ENCODE peak calls at places on chromosomes 2 and 18, in seven cellular contexts. One of them, this sample, is unnamed.

GRCh38 chr2:25788457-25788856 is 89.8 kb downstream of the ASXL2 start:
- DNase-seq in Peyer's patch: no peak
- DNase-seq in BE2C: no peak
- DNase-seq in naive thymus-derived CD4-positive, alpha-beta T cell: no peak
- DNase-seq in activated CD4-positive, alpha-beta T cell treated with anti-CD3 and anti-CD28 coated beads, Interleukin-2, amount 10 ng/mL, durations not matched to agents 7 days and 5 days: no peak
- DNase-seq in H7: no peak
- DNase-seq in stimulated activated naive CD4-positive, alpha-beta T cell: no peak
- DNase-seq in this sample: no peak

GRCh38 chr2:25879133-25879730 is 945 bp upstream of the ASXL2 start:
- DNase-seq in stimulated activated naive CD4-positive, alpha-beta T cell: no peak
- DNase-seq in BE2C: no peak
- DNase-seq in Peyer's patch: no peak
- DNase-seq in naive thymus-derived CD4-positive, alpha-beta T cell: no peak
- DNase-seq in H7: no peak
- DNase-seq in activated CD4-positive, alpha-beta T cell treated with anti-CD3 and anti-CD28 coated beads, Interleukin-2, amount 10 ng/mL, durations not matched to agents 7 days and 5 days: no peak
- DNase-seq in this sample: no peak

GRCh38 chr2:224163573-224164307 is 124.7 kb upstream of the SERPINE2 start:
- DNase-seq in BE2C: no peak
- DNase-seq in H7: no peak
- DNase-seq in naive thymus-derived CD4-positive, alpha-beta T cell: no peak
- DNase-seq in activated CD4-positive, alpha-beta T cell treated with anti-CD3 and anti-CD28 coated beads, Interleukin-2, amount 10 ng/mL, durations not matched to agents 7 days and 5 days: no peak
- DNase-seq in stimulated activated naive CD4-positive, alpha-beta T cell: no peak
- DNase-seq in Peyer's patch: no peak
- DNase-seq in this sample: no peak

GRCh38 chr18:32019251-32019943 is 772 bp downstream of the RNF125 start:
- DNase-seq in Peyer's patch: peak
- DNase-seq in naive thymus-derived CD4-positive, alpha-beta T cell: peak
- DNase-seq in H7: peak
- DNase-seq in stimulated activated naive CD4-positive, alpha-beta T cell: peak
- DNase-seq in BE2C: no peak
- DNase-seq in activated CD4-positive, alpha-beta T cell treated with anti-CD3 and anti-CD28 coated beads, Interleukin-2, amount 10 ng/mL, durations not matched to agents 7 days and 5 days: peak
- DNase-seq in this sample: peak

GRCh38 chr2:44245068-44245861 is 30.0 kb upstream of the SLC3A1 start:
- DNase-seq in Peyer's patch: no peak
- DNase-seq in H7: no peak
- DNase-seq in naive thymus-derived CD4-positive, alpha-beta T cell: no peak
- DNase-seq in activated CD4-positive, alpha-beta T cell treated with anti-CD3 and anti-CD28 coated beads, Interleukin-2, amount 10 ng/mL, durations not matched to agents 7 days and 5 days: no peak
- DNase-seq in stimulated activated naive CD4-positive, alpha-beta T cell: no peak
- DNase-seq in BE2C: no peak
- DNase-seq in this sample: no peak

GRCh38 chr2:167862296-167862695 is 385.1 kb downstream of the STK39 start:
- DNase-seq in BE2C: no peak
- DNase-seq in Peyer's patch: no peak
- DNase-seq in stimulated activated naive CD4-positive, alpha-beta T cell: no peak
- DNase-seq in naive thymus-derived CD4-positive, alpha-beta T cell: no peak
- DNase-seq in activated CD4-positive, alpha-beta T cell treated with anti-CD3 and anti-CD28 coated beads, Interleukin-2, amount 10 ng/mL, durations not matched to agents 7 days and 5 days: no peak
- DNase-seq in H7: no peak
- DNase-seq in this sample: no peak

GRCh38 chr2:191189112-191189635 is 38.4 kb upstream of the STAT4 start:
- DNase-seq in naive thymus-derived CD4-positive, alpha-beta T cell: no peak
- DNase-seq in H7: no peak
- DNase-seq in BE2C: no peak
- DNase-seq in activated CD4-positive, alpha-beta T cell treated with anti-CD3 and anti-CD28 coated beads, Interleukin-2, amount 10 ng/mL, durations not matched to agents 7 days and 5 days: no peak
- DNase-seq in Peyer's patch: no peak
- DNase-seq in stimulated activated naive CD4-positive, alpha-beta T cell: no peak
- DNase-seq in this sample: no peak

GRCh38 chr2:112728384-112729175 is 7.8 kb downstream of the NT5DC4 start:
- DNase-seq in stimulated activated naive CD4-positive, alpha-beta T cell: no peak
- DNase-seq in H7: no peak
- DNase-seq in Peyer's patch: no peak
- DNase-seq in naive thymus-derived CD4-positive, alpha-beta T cell: no peak
- DNase-seq in BE2C: no peak
- DNase-seq in activated CD4-positive, alpha-beta T cell treated with anti-CD3 and anti-CD28 coated beads, Interleukin-2, amount 10 ng/mL, durations not matched to agents 7 days and 5 days: no peak
- DNase-seq in this sample: no peak

GRCh38 chr2:109066917-109067828 is 61.8 kb upstream of the SH3RF3 start:
- DNase-seq in activated CD4-positive, alpha-beta T cell treated with anti-CD3 and anti-CD28 coated beads, Interleukin-2, amount 10 ng/mL, durations not matched to agents 7 days and 5 days: no peak
- DNase-seq in H7: no peak
- DNase-seq in naive thymus-derived CD4-positive, alpha-beta T cell: no peak
- DNase-seq in Peyer's patch: peak
- DNase-seq in stimulated activated naive CD4-positive, alpha-beta T cell: no peak
- DNase-seq in BE2C: no peak
- DNase-seq in this sample: no peak

GRCh38 chr2:179909845-179910734 is 48.7 kb upstream of the ZNF385B start:
- DNase-seq in naive thymus-derived CD4-positive, alpha-beta T cell: no peak
- DNase-seq in activated CD4-positive, alpha-beta T cell treated with anti-CD3 and anti-CD28 coated beads, Interleukin-2, amount 10 ng/mL, durations not matched to agents 7 days and 5 days: no peak
- DNase-seq in BE2C: no peak
- DNase-seq in stimulated activated naive CD4-positive, alpha-beta T cell: no peak
- DNase-seq in H7: peak
- DNase-seq in Peyer's patch: no peak
- DNase-seq in this sample: no peak

GRCh38 chr2:88006912-88007439 is 9.4 kb downstream of the RNU2-63P start:
- DNase-seq in stimulated activated naive CD4-positive, alpha-beta T cell: no peak
- DNase-seq in Peyer's patch: no peak
- DNase-seq in BE2C: no peak
- DNase-seq in H7: peak
- DNase-seq in activated CD4-positive, alpha-beta T cell treated with anti-CD3 and anti-CD28 coated beads, Interleukin-2, amount 10 ng/mL, durations not matched to agents 7 days and 5 days: no peak
- DNase-seq in naive thymus-derived CD4-positive, alpha-beta T cell: no peak
- DNase-seq in this sample: peak

GRCh38 chr2:73259276-73259675 is 25.0 kb downstream of the FBXO41 start:
- DNase-seq in BE2C: no peak
- DNase-seq in stimulated activated naive CD4-positive, alpha-beta T cell: no peak
- DNase-seq in activated CD4-positive, alpha-beta T cell treated with anti-CD3 and anti-CD28 coated beads, Interleukin-2, amount 10 ng/mL, durations not matched to agents 7 days and 5 days: no peak
- DNase-seq in H7: no peak
- DNase-seq in Peyer's patch: no peak
- DNase-seq in naive thymus-derived CD4-positive, alpha-beta T cell: no peak
- DNase-seq in this sample: no peak

GRCh38 chr2:150570712-150571111 is 83.2 kb upstream of the RND3 start:
- DNase-seq in activated CD4-positive, alpha-beta T cell treated with anti-CD3 and anti-CD28 coated beads, Interleukin-2, amount 10 ng/mL, durations not matched to agents 7 days and 5 days: no peak
- DNase-seq in stimulated activated naive CD4-positive, alpha-beta T cell: no peak
- DNase-seq in naive thymus-derived CD4-positive, alpha-beta T cell: no peak
- DNase-seq in H7: no peak
- DNase-seq in Peyer's patch: no peak
- DNase-seq in BE2C: no peak
- DNase-seq in this sample: no peak

GRCh38 chr2:647691-648231 is 29.4 kb downstream of the TMEM18 start:
- DNase-seq in activated CD4-positive, alpha-beta T cell treated with anti-CD3 and anti-CD28 coated beads, Interleukin-2, amount 10 ng/mL, durations not matched to agents 7 days and 5 days: no peak
- DNase-seq in H7: no peak
- DNase-seq in naive thymus-derived CD4-positive, alpha-beta T cell: no peak
- DNase-seq in stimulated activated naive CD4-positive, alpha-beta T cell: no peak
- DNase-seq in BE2C: no peak
- DNase-seq in Peyer's patch: no peak
- DNase-seq in this sample: no peak

GRCh38 chr2:127181851-127182250 is 38.2 kb downstream of the CYP27C1 start:
- DNase-seq in H7: no peak
- DNase-seq in stimulated activated naive CD4-positive, alpha-beta T cell: no peak
- DNase-seq in naive thymus-derived CD4-positive, alpha-beta T cell: no peak
- DNase-seq in Peyer's patch: no peak
- DNase-seq in activated CD4-positive, alpha-beta T cell treated with anti-CD3 and anti-CD28 coated beads, Interleukin-2, amount 10 ng/mL, durations not matched to agents 7 days and 5 days: no peak
- DNase-seq in BE2C: no peak
- DNase-seq in this sample: no peak

GRCh38 chr18:9851511-9851910 is 34.3 kb upstream of the TXNDC2 start:
- DNase-seq in BE2C: no peak
- DNase-seq in stimulated activated naive CD4-positive, alpha-beta T cell: no peak
- DNase-seq in Peyer's patch: no peak
- DNase-seq in activated CD4-positive, alpha-beta T cell treated with anti-CD3 and anti-CD28 coated beads, Interleukin-2, amount 10 ng/mL, durations not matched to agents 7 days and 5 days: no peak
- DNase-seq in naive thymus-derived CD4-positive, alpha-beta T cell: no peak
- DNase-seq in H7: no peak
- DNase-seq in this sample: no peak

GRCh38 chr18:10015288-10015701 is 101.5 kb downstream of the VAPA start:
- DNase-seq in activated CD4-positive, alpha-beta T cell treated with anti-CD3 and anti-CD28 coated beads, Interleukin-2, amount 10 ng/mL, durations not matched to agents 7 days and 5 days: no peak
- DNase-seq in naive thymus-derived CD4-positive, alpha-beta T cell: no peak
- DNase-seq in BE2C: no peak
- DNase-seq in Peyer's patch: no peak
- DNase-seq in stimulated activated naive CD4-positive, alpha-beta T cell: no peak
- DNase-seq in H7: no peak
- DNase-seq in this sample: no peak

GRCh38 chr2:186339716-186340115 is 146.3 kb upstream of the ZC3H15 start:
- DNase-seq in Peyer's patch: no peak
- DNase-seq in BE2C: no peak
- DNase-seq in H7: no peak
- DNase-seq in naive thymus-derived CD4-positive, alpha-beta T cell: no peak
- DNase-seq in activated CD4-positive, alpha-beta T cell treated with anti-CD3 and anti-CD28 coated beads, Interleukin-2, amount 10 ng/mL, durations not matched to agents 7 days and 5 days: no peak
- DNase-seq in stimulated activated naive CD4-positive, alpha-beta T cell: no peak
- DNase-seq in this sample: no peak

GRCh38 chr2:60531638-60532216 is 21.7 kb downstream of the BCL11A start:
- DNase-seq in naive thymus-derived CD4-positive, alpha-beta T cell: no peak
- DNase-seq in Peyer's patch: no peak
- DNase-seq in activated CD4-positive, alpha-beta T cell treated with anti-CD3 and anti-CD28 coated beads, Interleukin-2, amount 10 ng/mL, durations not matched to agents 7 days and 5 days: no peak
- DNase-seq in BE2C: no peak
- DNase-seq in H7: no peak
- DNase-seq in stimulated activated naive CD4-positive, alpha-beta T cell: no peak
- DNase-seq in this sample: peak

GRCh38 chr18:48061781-48062570 is 131.5 kb upstream of the SMAD2 start:
- DNase-seq in Peyer's patch: no peak
- DNase-seq in H7: no peak
- DNase-seq in stimulated activated naive CD4-positive, alpha-beta T cell: no peak
- DNase-seq in activated CD4-positive, alpha-beta T cell treated with anti-CD3 and anti-CD28 coated beads, Interleukin-2, amount 10 ng/mL, durations not matched to agents 7 days and 5 days: no peak
- DNase-seq in naive thymus-derived CD4-positive, alpha-beta T cell: no peak
- DNase-seq in BE2C: no peak
- DNase-seq in this sample: no peak

GRCh38 chr2:204331180-204331579 is 214.1 kb upstream of the PARD3B start:
- DNase-seq in stimulated activated naive CD4-positive, alpha-beta T cell: no peak
- DNase-seq in H7: no peak
- DNase-seq in Peyer's patch: no peak
- DNase-seq in naive thymus-derived CD4-positive, alpha-beta T cell: no peak
- DNase-seq in BE2C: no peak
- DNase-seq in activated CD4-positive, alpha-beta T cell treated with anti-CD3 and anti-CD28 coated beads, Interleukin-2, amount 10 ng/mL, durations not matched to agents 7 days and 5 days: no peak
- DNase-seq in this sample: no peak

GRCh38 chr2:219001577-219002394 is 8.6 kb upstream of the CRYBA2 start:
- DNase-seq in H7: peak
- DNase-seq in naive thymus-derived CD4-positive, alpha-beta T cell: no peak
- DNase-seq in BE2C: peak
- DNase-seq in activated CD4-positive, alpha-beta T cell treated with anti-CD3 and anti-CD28 coated beads, Interleukin-2, amount 10 ng/mL, durations not matched to agents 7 days and 5 days: no peak
- DNase-seq in Peyer's patch: peak
- DNase-seq in stimulated activated naive CD4-positive, alpha-beta T cell: no peak
- DNase-seq in this sample: peak

GRCh38 chr2:37456479-37456878 is 112.0 kb downstream of the QPCT start:
- DNase-seq in Peyer's patch: no peak
- DNase-seq in activated CD4-positive, alpha-beta T cell treated with anti-CD3 and anti-CD28 coated beads, Interleukin-2, amount 10 ng/mL, durations not matched to agents 7 days and 5 days: peak
- DNase-seq in H7: no peak
- DNase-seq in naive thymus-derived CD4-positive, alpha-beta T cell: peak
- DNase-seq in BE2C: no peak
- DNase-seq in stimulated activated naive CD4-positive, alpha-beta T cell: no peak
- DNase-seq in this sample: no peak

This sample was measured in glutamatergic neuron.